ENCODE peak calls at places on chromosomes 11 and 22, in seven cellular contexts. X is fibroblast of mammary gland, L is PC-9, N is osteoblast, U is fibroblast of lung, K is mammary epithelial cell, C is esophagus squamous epithelium. T is an unnamed sample.

GRCh38 chr22:27918351-27919221 is 470 bp downstream of the PITPNB start:
- DNase-seq in X (peak), L (peak), N (peak), U (peak), K (peak), C (no peak), T (no peak)

GRCh38 chr11:59891781-59892181 is 13.2 kb downstream of the OOSP3 start:
- DNase-seq in X (no peak), L (no peak), N (no peak), U (no peak), K (no peak), C (no peak), T (no peak)

GRCh38 chr11:128206476-128206875 is 380.9 kb downstream of the ETS1 start:
- DNase-seq in X (no peak), L (no peak), N (no peak), U (no peak), K (peak), C (no peak), T (no peak)

GRCh38 chr11:112277937-112278336 is 17.3 kb upstream of the PLET1 start:
- DNase-seq in X (no peak), L (peak), N (no peak), U (no peak), K (no peak), C (no peak), T (no peak)

GRCh38 chr22:43090130-43090789 is 1.1 kb upstream of the TTLL1 start:
- DNase-seq in X (peak), L (peak), N (peak), U (peak), K (peak), C (no peak), T (no peak)

GRCh38 chr11:18463439-18463838 is 7.8 kb downstream of the LDHAL6A start:
- DNase-seq in X (no peak), L (no peak), N (no peak), U (no peak), K (no peak), C (no peak), T (no peak)

GRCh38 chr22:37230673-37231405 is 13.2 kb downstream of the RAC2 start:
- DNase-seq in X (no peak), L (no peak), N (peak), U (no peak), K (no peak), C (no peak), T (peak)

GRCh38 chr22:24141586-24141985 is 39.7 kb upstream of the SUSD2 start:
- DNase-seq in X (peak), L (no peak), N (peak), U (peak), K (peak), C (no peak), T (no peak)

GRCh38 chr11:59141673-59142460 is 789 bp upstream of the FAM111A start:
- DNase-seq in X (peak), L (no peak), N (peak), U (peak), K (peak), C (no peak), T (no peak)

GRCh38 chr11:92527467-92527866 is 302.8 kb downstream of the FAT3 start:
- DNase-seq in X (no peak), L (no peak), N (no peak), U (peak), K (no peak), C (no peak), T (no peak)

GRCh38 chr22:38291201-38291777 is 18.5 kb upstream of the TMEM184B start:
- DNase-seq in X (no peak), L (peak), N (peak), U (no peak), K (no peak), C (no peak), T (no peak)

GRCh38 chr11:9947231-9947864 is 283.5 kb downstream of the SWAP70 start:
- DNase-seq in X (no peak), L (no peak), N (no peak), U (no peak), K (no peak), C (no peak), T (no peak)

GRCh38 chr11:69984457-69985261 is 93.5 kb upstream of the ANO1 start:
- DNase-seq in X (no peak), L (no peak), N (peak), U (no peak), K (no peak), C (no peak), T (peak)

GRCh38 chr22:48779661-48780596 is 1047.7 kb downstream of the BRD1 start:
- DNase-seq in X (no peak), L (no peak), N (no peak), U (no peak), K (no peak), C (no peak), T (no peak)

GRCh38 chr22:20523118-20523983 is 15.9 kb downstream of the MED15 start:
- DNase-seq in X (peak), L (no peak), N (peak), U (peak), K (no peak), C (no peak), T (no peak)

GRCh38 chr22:23566716-23567475 is 13.2 kb downstream of the IGLL1 start:
- DNase-seq in X (no peak), L (no peak), N (peak), U (no peak), K (no peak), C (no peak), T (no peak)

GRCh38 chr11:10314199-10315072 is 9.6 kb downstream of the ADM start:
- DNase-seq in X (peak), L (no peak), N (no peak), U (peak), K (peak), C (no peak), T (no peak)

GRCh38 chr11:110312670-110313069 is 16.3 kb upstream of the RDX start:
- DNase-seq in X (no peak), L (no peak), N (no peak), U (no peak), K (no peak), C (no peak), T (no peak)

GRCh38 chr11:100965346-100965745 is 164.3 kb downstream of the PGR start:
- DNase-seq in X (peak), L (no peak), N (no peak), U (no peak), K (no peak), C (no peak), T (no peak)

GRCh38 chr11:55956521-55956920 is 13.2 kb downstream of the OR10AG1 start:
- DNase-seq in X (no peak), L (no peak), N (no peak), U (no peak), K (no peak), C (no peak), T (no peak)

GRCh38 chr22:26404851-26405357 is 24.2 kb upstream of the ASPHD2 start:
- DNase-seq in X (peak), L (no peak), N (no peak), U (no peak), K (no peak), C (no peak), T (no peak)

GRCh38 chr22:43541462-43542407 is 129.9 kb downstream of the MPPED1 start:
- DNase-seq in X (no peak), L (no peak), N (no peak), U (no peak), K (no peak), C (no peak), T (no peak)

DNA sequence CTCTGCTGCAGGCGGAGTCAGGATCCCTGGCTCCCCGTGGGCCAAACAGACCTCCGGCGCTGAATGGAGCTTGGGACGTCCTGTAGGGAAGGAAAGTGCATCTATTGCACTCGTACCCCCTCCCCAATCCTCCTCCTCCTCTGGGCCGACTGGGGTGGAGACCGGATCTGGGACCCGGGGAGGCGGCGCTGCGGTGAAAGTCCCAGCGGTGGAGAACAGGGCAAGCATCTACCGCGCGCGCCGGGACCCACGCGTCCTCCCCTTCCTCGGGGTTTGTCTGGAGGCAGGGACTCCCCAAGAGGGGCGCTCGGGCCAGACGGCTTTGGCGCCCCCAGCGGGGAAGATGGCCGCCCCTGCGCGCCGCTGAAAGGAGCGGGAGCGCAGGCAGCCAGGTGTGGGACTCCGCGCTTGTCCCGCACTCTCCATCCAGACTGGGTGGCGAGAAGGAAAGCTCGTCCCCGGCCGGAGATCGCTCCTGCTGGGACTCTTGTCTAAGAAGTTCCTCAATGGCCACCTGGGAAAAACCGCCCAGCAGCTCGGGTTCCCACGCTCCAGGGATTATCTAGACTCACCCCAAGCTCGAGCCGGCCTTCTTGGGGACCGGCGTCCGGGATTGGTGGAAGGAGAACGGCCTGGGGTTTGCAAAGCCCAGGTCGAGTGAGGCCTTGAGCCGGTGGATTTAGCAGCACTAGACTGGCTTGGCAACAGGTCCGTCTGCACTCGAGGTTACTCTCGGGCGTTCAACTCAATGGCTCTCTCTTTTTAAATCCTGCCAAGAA is 718 bp downstream of the FADS2 start:
- DNase-seq in X (peak), L (peak), N (peak), U (peak), K (peak), C (no peak), T (no peak)
- TF ChIP-seq CTCF in X (peak), L (no peak), N (peak), U (peak), K (peak), C (no peak), T (peak)

GRCh38 chr11:134069996-134070845 is 1.3 kb downstream of the JAM3 start:
- DNase-seq in X (no peak), L (no peak), N (no peak), U (no peak), K (no peak), C (no peak), T (no peak)

GRCh38 chr11:134069426-134069921 is 602 bp downstream of the JAM3 start:
- DNase-seq in X (peak), L (no peak), N (peak), U (no peak), K (no peak), C (no peak), T (no peak)

GRCh38 chr11:134071306-134071705 is 2.4 kb downstream of the JAM3 start:
- DNase-seq in X (no peak), L (no peak), N (no peak), U (no peak), K (no peak), C (no peak), T (no peak)

GRCh38 chr11:134074346-134074745 is 5.5 kb downstream of the JAM3 start:
- DNase-seq in X (peak), L (no peak), N (no peak), U (no peak), K (no peak), C (no peak), T (no peak)

DNA sequence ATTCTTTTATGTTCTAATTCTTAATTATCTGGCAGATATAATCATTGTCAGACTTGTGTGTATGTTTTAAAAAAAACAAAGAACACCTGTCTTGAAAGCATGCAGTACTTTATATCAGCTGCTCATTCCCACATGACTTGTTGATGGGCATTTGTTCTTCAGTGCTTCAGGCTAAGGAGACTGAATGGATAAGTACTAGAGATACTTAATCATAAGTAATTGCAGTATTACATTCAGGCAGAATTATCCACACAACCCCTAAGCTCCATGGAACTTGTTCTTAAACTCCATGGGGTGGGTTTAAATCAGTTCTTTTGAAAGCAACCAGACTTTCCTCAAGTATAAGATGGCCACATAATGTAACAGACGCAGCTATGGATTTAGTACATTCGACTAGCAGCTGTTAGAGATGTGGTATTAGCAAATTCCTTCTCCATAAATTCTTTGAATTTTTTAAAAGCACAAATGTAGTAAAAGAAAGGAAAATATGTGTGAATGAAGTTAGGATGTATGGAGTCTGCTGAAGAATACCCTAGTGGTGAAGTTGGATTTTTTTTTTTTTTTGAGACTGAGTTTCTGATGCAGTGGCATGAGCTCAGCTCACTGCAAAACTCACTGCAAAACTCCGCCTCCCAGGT is 3.0 kb downstream of the JAM3 start:
- DNase-seq in X (no peak), L (no peak), N (no peak), U (no peak), K (no peak), C (no peak), T (no peak)
- TF ChIP-seq CTCF in X (no peak), L (no peak), N (peak), U (no peak), K (no peak), C (no peak), T (peak)

DNA sequence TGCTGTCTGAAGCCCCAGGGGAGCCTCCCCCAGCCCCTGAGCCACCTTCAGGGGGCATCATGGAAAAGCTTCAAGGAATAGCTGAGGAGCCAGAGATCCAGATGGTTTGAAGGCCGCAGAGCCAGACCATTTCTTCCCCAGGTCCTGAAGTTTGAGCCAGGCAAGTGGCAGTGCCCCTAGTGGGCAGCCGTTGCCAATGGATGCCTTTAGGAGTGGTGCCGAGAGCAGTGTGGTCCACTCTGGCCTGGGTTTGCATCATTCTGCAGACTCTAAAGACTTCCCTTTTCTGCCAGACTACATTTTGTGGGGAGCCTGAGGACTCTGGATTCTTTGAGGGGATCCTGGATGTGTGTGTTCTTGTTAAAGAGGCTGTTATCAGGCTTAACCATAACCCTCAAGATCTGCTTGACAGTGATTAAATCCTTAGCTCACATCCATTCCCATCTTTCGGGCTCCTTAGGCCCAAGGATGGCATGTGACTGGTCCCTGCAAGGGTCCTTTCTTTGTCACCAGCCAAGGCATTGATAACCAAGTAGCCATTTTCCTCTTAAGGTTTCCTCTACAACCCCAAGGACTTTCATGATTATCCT is 13.1 kb downstream of the HINFP start:
- DNase-seq in X (no peak), L (no peak), N (peak), U (no peak), K (no peak), C (no peak), T (no peak)
- TF ChIP-seq CTCF in X (peak), L (peak), N (peak), U (peak), K (peak), C (no peak), T (peak)

GRCh38 chr11:2698386-2699184 is 1.2 kb downstream of the KCNQ1OT1 start:
- DNase-seq in X (peak), L (no peak), N (peak), U (no peak), K (peak), C (no peak), T (peak)
- TF ChIP-seq CTCF in X (no peak), L (no peak), N (no peak), U (no peak), K (no peak), C (no peak), T (no peak)

T was measured in chondrocyte.